ENCODE peak calls at places on chromosomes 5 and 9, in seven cellular contexts. B, P, W, D, V, H and L are unnamed samples. For H3K4me1, the result is how much of the 10 kb centered on the place peaks cover.

GRCh38 chr9:103068666-103069207 is 73.6 kb downstream of the CYLC2 start:
- DNase-seq in B (no peak), P (no peak), W (no peak), D (no peak), V (no peak), H (no peak), L (no peak)

GRCh38 chr5:151819830-151820229 is 48.1 kb downstream of the G3BP1 start:
- DNase-seq in B (no peak), P (no peak), W (no peak), D (no peak), V (no peak), H (no peak), L (no peak)

GRCh38 chr9:121773954-121774714 is 122.7 kb downstream of the DAB2IP start:
- DNase-seq in B (no peak), P (no peak), W (no peak), D (no peak), V (peak), H (no peak), L (no peak)

GRCh38 chr9:129549684-129550083 is 71.2 kb downstream of the C9orf50 start:
- DNase-seq in B (no peak), P (no peak), W (no peak), D (no peak), V (peak), H (no peak), L (no peak)

GRCh38 chr5:54701179-54701578 is 183.6 kb downstream of the SNX18 start:
- DNase-seq in B (peak), P (no peak), W (no peak), D (peak), V (no peak), H (no peak), L (no peak)

GRCh38 chr9:73714294-73714693 is 562.6 kb downstream of the ANXA1 start:
- DNase-seq in B (no peak), P (no peak), W (no peak), D (no peak), V (no peak), H (no peak), L (no peak)

GRCh38 chr5:163953883-163954282 is 448.5 kb downstream of the MAT2B start:
- DNase-seq in B (no peak), P (no peak), W (no peak), D (no peak), V (no peak), H (no peak), L (no peak)

GRCh38 chr5:150529555-150529954 is 21.6 kb downstream of the NDST1 start:
- DNase-seq in B (no peak), P (no peak), W (no peak), D (no peak), V (no peak), H (no peak), L (no peak)

GRCh38 chr5:132283423-132284043 is 10.7 kb upstream of the SLC22A4 start:
- DNase-seq in B (peak), P (peak), W (no peak), D (peak), V (no peak), H (peak), L (no peak)

GRCh38 chr5:39164016-39164415 is 55.3 kb downstream of the FYB1 start:
- DNase-seq in B (no peak), P (no peak), W (no peak), D (no peak), V (no peak), H (peak), L (no peak)

GRCh38 chr5:66511491-66511890 is 84.7 kb upstream of the MAST4 start:
- DNase-seq in B (no peak), P (no peak), W (no peak), D (no peak), V (no peak), H (no peak), L (no peak)

GRCh38 chr5:149203896-149204544 is 62.7 kb downstream of the ABLIM3 start:
- DNase-seq in B (peak), P (no peak), W (no peak), D (no peak), V (no peak), H (no peak), L (no peak)

GRCh38 chr5:91556-92263 is at the start of gene PLEKHG4B:
- DNase-seq in B (no peak), P (no peak), W (no peak), D (peak), V (no peak), H (no peak), L (peak)

GRCh38 chr5:138352722-138353549 is 451 bp downstream of the KDM3B start:
- DNase-seq in B (peak), P (peak), W (peak), D (peak), V (peak), H (peak), L (no peak)

GRCh38 chr5:36820900-36821299 is 55.7 kb upstream of the NIPBL start:
- DNase-seq in B (no peak), P (no peak), W (no peak), D (no peak), V (no peak), H (no peak), L (no peak)

GRCh38 chr9:3708751-3709150 is 182.9 kb upstream of the RFX3 start:
- DNase-seq in B (peak), P (peak), W (no peak), D (no peak), V (no peak), H (no peak), L (no peak)

GRCh38 chr5:151186538-151186937 is 29.0 kb upstream of the ANXA6 start:
- DNase-seq in B (no peak), P (no peak), W (no peak), D (no peak), V (no peak), H (peak), L (peak)

GRCh38 chr9:115058684-115059315 is 59.2 kb downstream of the TNC start:
- DNase-seq in B (peak), P (no peak), W (no peak), D (no peak), V (no peak), H (no peak), L (no peak)

GRCh38 chr5:77590347-77590746 is 48.2 kb downstream of the OTP start:
- DNase-seq in B (no peak), P (no peak), W (no peak), D (peak), V (no peak), H (no peak), L (no peak)

GRCh38 chr9:99060621-99061020 is 44.3 kb upstream of the TGFBR1 start:
- DNase-seq in B (no peak), P (no peak), W (no peak), D (no peak), V (no peak), H (no peak), L (no peak)
- H3K4me1 ChIP-seq in B (under half), P (under half), W (under half), D (under half), V (under half), H (under half), L (under half)

GRCh38 chr5:173909205-173909604 is 21.1 kb downstream of the CPEB4 start:
- DNase-seq in B (no peak), P (no peak), W (no peak), D (no peak), V (no peak), H (no peak), L (no peak)

GRCh38 chr5:173907284-173907683 is 19.1 kb downstream of the CPEB4 start:
- DNase-seq in B (no peak), P (no peak), W (no peak), D (no peak), V (no peak), H (no peak), L (no peak)

GRCh38 chr5:173910215-173910614 is 22.1 kb downstream of the CPEB4 start:
- DNase-seq in B (no peak), P (no peak), W (no peak), D (no peak), V (no peak), H (no peak), L (no peak)

GRCh38 chr5:173911623-173912022 is 23.5 kb downstream of the CPEB4 start:
- DNase-seq in B (no peak), P (no peak), W (no peak), D (no peak), V (no peak), H (no peak), L (no peak)

GRCh38 chr5:173907686-173908371 is 19.7 kb downstream of the CPEB4 start:
- DNase-seq in B (peak), P (no peak), W (no peak), D (no peak), V (no peak), H (no peak), L (no peak)
- H3K4me3 ChIP-seq in B (no peak), P (no peak), W (no peak), D (no peak), V (no peak), H (no peak), L (no peak)

DNA sequence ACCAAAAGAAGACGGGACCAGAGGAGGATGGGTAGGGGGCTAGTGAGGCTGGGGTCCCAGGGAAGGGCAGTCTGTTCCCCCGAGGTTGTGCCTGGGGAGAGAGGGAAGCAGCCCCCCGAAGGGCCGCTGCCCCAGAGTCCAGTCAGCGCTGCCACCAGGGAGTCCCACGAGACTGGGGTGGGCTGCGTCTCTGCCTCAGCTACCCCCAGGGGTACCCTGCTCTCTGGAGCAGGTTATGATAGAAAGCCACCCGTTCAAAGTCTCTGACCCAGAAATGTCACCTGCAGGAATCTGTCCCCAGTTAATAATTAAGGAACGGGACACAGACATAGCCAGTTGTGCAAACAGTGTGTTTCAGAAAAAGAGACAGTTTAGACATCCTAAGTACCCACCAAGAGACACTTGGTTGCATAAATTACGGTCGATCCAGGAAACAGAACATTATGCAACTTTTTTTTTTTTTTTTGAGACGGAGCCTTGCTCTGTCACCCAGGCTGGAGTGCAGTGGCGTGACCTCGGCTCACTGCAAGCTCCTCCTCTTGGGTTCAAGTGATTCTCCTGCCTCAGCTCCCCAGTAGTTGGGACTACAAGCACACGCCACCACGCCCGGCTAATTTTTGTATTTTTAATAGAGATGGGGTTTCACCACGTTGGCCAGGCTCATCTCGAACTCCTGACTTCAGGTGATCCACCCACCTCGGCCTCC is 10.7 kb upstream of the AGPAT2 start:
- DNase-seq in B (no peak), P (peak), W (no peak), D (no peak), V (no peak), H (no peak), L (no peak)
- H3K4me1 ChIP-seq in B (under half), P (half or more), W (under half), D (under half), V (under half), H (under half), L (under half)

DNA sequence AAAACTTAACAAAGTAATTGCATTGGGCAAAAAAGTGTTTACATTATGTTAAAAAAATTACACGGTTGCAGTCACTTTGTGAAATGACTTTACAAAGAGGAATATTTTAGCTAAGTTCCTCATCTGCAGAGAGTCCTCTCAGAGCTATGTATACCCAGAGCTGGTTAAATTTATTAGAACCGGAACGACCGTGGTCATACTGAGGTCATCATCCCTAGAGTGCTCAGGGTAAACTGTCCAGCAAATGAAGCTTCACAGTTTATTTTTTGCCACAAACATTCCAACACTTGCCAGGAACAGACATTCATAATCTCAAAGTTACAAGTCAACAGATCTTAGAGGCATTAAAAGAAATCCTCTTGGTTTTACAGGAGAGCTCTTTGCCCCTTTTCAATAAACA is 902 bp downstream of the ROPN1L start:
- DNase-seq in B (no peak), P (no peak), W (no peak), D (no peak), V (no peak), H (no peak), L (no peak)
- H3K4me3 ChIP-seq in B (no peak), P (no peak), W (peak), D (peak), V (no peak), H (peak), L (peak)

DNA sequence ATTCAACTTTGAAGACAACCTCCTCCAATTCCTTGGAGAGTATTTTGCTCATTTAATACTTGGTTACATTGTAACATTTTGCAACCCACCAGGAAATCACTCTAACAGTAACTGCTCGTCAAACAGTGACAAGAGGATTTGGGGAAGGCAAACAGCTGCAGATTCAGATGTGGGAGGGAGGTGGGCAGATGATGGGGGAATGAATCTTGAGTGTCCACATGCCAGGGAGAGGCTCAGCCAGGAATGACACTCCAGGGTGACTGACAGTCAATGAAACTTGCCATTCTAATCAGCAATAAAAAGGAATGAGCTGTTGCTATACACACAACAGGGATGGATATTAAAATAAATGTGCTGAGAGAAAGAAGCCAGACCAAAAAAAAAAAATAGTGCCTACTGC is 97.7 kb upstream of the ANKRD55 start:
- DNase-seq in B (no peak), P (no peak), W (no peak), D (no peak), V (no peak), H (no peak), L (no peak)
- H3K4me1 ChIP-seq in B (under half), P (under half), W (under half), D (under half), V (under half), H (under half), L (under half)

GRCh38 chr9:7211657-7212056 is 453.9 kb downstream of the KDM4C start:
- DNase-seq in B (no peak), P (no peak), W (no peak), D (peak), V (no peak), H (no peak), L (no peak)

GRCh38 chr9:7209990-7210389 is 452.2 kb downstream of the KDM4C start:
- DNase-seq in B (no peak), P (no peak), W (no peak), D (no peak), V (no peak), H (no peak), L (no peak)

GRCh38 chr9:7206221-7206758 is 448.5 kb downstream of the KDM4C start:
- DNase-seq in B (no peak), P (no peak), W (no peak), D (no peak), V (no peak), H (no peak), L (no peak)

GRCh38 chr9:7210854-7211637 is 453.3 kb downstream of the KDM4C start:
- DNase-seq in B (no peak), P (no peak), W (no peak), D (peak), V (no peak), H (no peak), L (no peak)

DNA sequence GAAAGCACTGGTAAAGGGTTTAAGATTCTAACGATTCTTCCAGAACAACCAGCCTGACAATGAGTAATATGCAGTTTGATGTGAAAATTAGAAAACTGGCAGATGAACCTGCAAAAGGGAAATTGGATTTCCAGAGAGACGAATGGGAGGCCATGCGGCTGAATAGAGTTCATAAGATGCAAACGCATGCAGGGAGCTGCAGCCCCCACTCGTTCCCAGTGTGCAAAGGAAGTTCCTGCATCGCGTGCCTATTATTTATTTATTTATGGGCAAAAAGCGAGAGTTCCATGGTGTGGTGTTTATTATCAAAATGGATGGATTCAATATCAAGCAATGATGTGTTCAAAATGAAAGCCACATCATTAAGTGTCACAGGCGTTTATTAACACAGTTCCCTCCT is 451.3 kb downstream of the KDM4C start:
- DNase-seq in B (no peak), P (no peak), W (no peak), D (no peak), V (no peak), H (no peak), L (no peak)
- H3K4me3 ChIP-seq in B (no peak), P (no peak), W (no peak), D (no peak), V (no peak), H (no peak), L (no peak)